ENCODE peak calls at places on chromosome 22, in five cellular contexts. Z is effector CD8-positive, alpha-beta T cell; Q is hepatocyte; E is occipital lobe; H is lower leg skin. S is an unnamed sample.

GRCh38 chr22:42996646-42997365 is 18.1 kb downstream of the PACSIN2 start:
- DNase-seq in Z (no peak), Q (no peak), E (no peak), H (no peak), S (peak)

GRCh38 chr22:21606775-21607174 is 23.0 kb downstream of the YDJC start:
- DNase-seq in Z (no peak), Q (no peak), E (no peak), H (no peak), S (no peak)

GRCh38 chr22:36921309-36922096 is 8.1 kb downstream of the CSF2RB start:
- DNase-seq in Z (no peak), Q (no peak), E (no peak), H (peak), S (no peak)

GRCh38 chr22:19619144-19620009 is 94.9 kb upstream of the SEPTIN5 start:
- DNase-seq in Z (no peak), Q (no peak), E (no peak), H (no peak), S (peak)

GRCh38 chr22:17972385-17973181 is 51.8 kb downstream of the MICAL3 start:
- DNase-seq in Z (no peak), Q (no peak), E (no peak), H (no peak), S (no peak)

GRCh38 chr22:39731881-39732555 is 161.5 kb downstream of the CACNA1I start:
- DNase-seq in Z (no peak), Q (no peak), E (no peak), H (no peak), S (no peak)

GRCh38 chr22:42330953-42331525 is 60.6 kb upstream of the TCF20 start:
- DNase-seq in Z (no peak), Q (no peak), E (no peak), H (no peak), S (no peak)

GRCh38 chr22:48605856-48606255 is 1221.8 kb downstream of the BRD1 start:
- DNase-seq in Z (no peak), Q (peak), E (no peak), H (no peak), S (no peak)

GRCh38 chr22:30210235-30210831 is 36.2 kb downstream of the LIF start:
- DNase-seq in Z (no peak), Q (peak), E (no peak), H (no peak), S (peak)

GRCh38 chr22:32828150-32828549 is 26.6 kb downstream of the TIMP3 start:
- DNase-seq in Z (no peak), Q (no peak), E (no peak), H (no peak), S (no peak)

GRCh38 chr22:20400606-20401375 is 6.8 kb downstream of the ZNF74 start:
- DNase-seq in Z (no peak), Q (no peak), E (no peak), H (peak), S (no peak)

GRCh38 chr22:19810381-19811141 is 44.1 kb downstream of the GNB1L start:
- DNase-seq in Z (no peak), Q (peak), E (no peak), H (peak), S (peak)

GRCh38 chr22:42018224-42018623 is 19.6 kb downstream of the WBP2NL start:
- DNase-seq in Z (no peak), Q (no peak), E (no peak), H (no peak), S (no peak)

GRCh38 chr22:10961043-10961860 is 4566.7 kb upstream of the OR11H1 start:
- DNase-seq in Z (no peak), Q (peak), E (no peak), H (no peak), S (peak)

S was measured in posterior vena cava.